ENCODE peak calls at places on chromosomes 6 and 20, in seven cellular contexts. H is fibroblast of lung, R is GM23338, I is upper lobe of left lung, B is pancreas, E is breast epithelium, U is spleen. Q is an unnamed sample.

GRCh38 chr6:115729036-115729435 is 331.7 kb downstream of the FRK start:
- DNase-seq in R (no peak), I (no peak), U (peak), E (no peak), B (no peak), H (no peak), Q (peak)

GRCh38 chr6:159826004-159826403 is 25.9 kb downstream of the PNLDC1 start:
- DNase-seq in R (no peak), I (no peak), E (no peak), H (no peak), B (no peak), U (no peak), Q (no peak)

GRCh38 chr6:111253999-111254778 is 166.9 kb downstream of the SLC16A10 start:
- DNase-seq in I (no peak), R (peak), E (no peak), U (no peak), B (no peak), H (no peak), Q (no peak)

GRCh38 chr20:37755665-37756064 is 61.8 kb downstream of the CTNNBL1 start:
- DNase-seq in B (no peak), R (no peak), I (no peak), E (no peak), U (no peak), H (no peak), Q (peak)

GRCh38 chr6:111228094-111228493 is 140.8 kb downstream of the SLC16A10 start:
- DNase-seq in I (no peak), R (no peak), E (no peak), U (no peak), B (no peak), H (peak), Q (peak)

GRCh38 chr6:139713911-139714527 is 339.6 kb upstream of the CITED2 start:
- DNase-seq in H (peak), U (no peak), B (no peak), E (no peak), R (no peak), I (no peak), Q (peak)

GRCh38 chr6:158769228-158769627 is 49.9 kb downstream of the EZR start:
- DNase-seq in B (no peak), R (no peak), I (no peak), E (no peak), U (no peak), H (no peak), Q (no peak)

GRCh38 chr20:822651-823325 is 10.7 kb upstream of the FAM110A start:
- DNase-seq in H (no peak), R (no peak), E (no peak), U (no peak), I (no peak), B (no peak), Q (no peak)

GRCh38 chr20:49466114-49466912 is 16.2 kb downstream of the KCNB1 start:
- DNase-seq in U (no peak), R (peak), H (no peak), B (no peak), E (no peak), I (no peak), Q (no peak)

GRCh38 chr6:28933069-28933468 is 9.3 kb upstream of the TRIM27 start:
- DNase-seq in U (no peak), E (no peak), I (no peak), B (no peak), H (no peak), R (no peak), Q (no peak)

GRCh38 chr6:36920546-36920945 is 34.0 kb upstream of the PI16 start:
- DNase-seq in R (no peak), H (no peak), E (no peak), I (no peak), B (no peak), U (no peak), Q (no peak)

GRCh38 chr6:142746524-142746923 is 198.5 kb downstream of the HIVEP2 start:
- DNase-seq in B (no peak), U (no peak), H (no peak), I (no peak), E (no peak), R (peak), Q (peak)

GRCh38 chr6:74756903-74757302 is 448.9 kb downstream of the COL12A1 start:
- DNase-seq in U (no peak), R (no peak), I (no peak), H (no peak), B (no peak), E (no peak), Q (no peak)

GRCh38 chr20:6702144-6702543 is 65.3 kb upstream of the BMP2 start:
- DNase-seq in H (no peak), R (no peak), U (no peak), E (no peak), B (no peak), I (no peak), Q (no peak)

GRCh38 chr20:57266251-57267157 is at the start of gene BMP7:
- DNase-seq in R (peak), U (no peak), E (no peak), H (peak), B (no peak), I (no peak), Q (no peak)

GRCh38 chr6:71040043-71040442 is 83.2 kb upstream of the B3GAT2 start:
- DNase-seq in I (no peak), R (no peak), E (no peak), H (no peak), U (no peak), B (no peak), Q (no peak)

GRCh38 chr6:37047421-37047931 is 42.0 kb downstream of the FGD2 start:
- DNase-seq in B (no peak), E (no peak), U (peak), I (no peak), R (no peak), H (no peak), Q (no peak)

GRCh38 chr6:166929534-166930189 is 26.7 kb downstream of the RNASET2 start:
- DNase-seq in E (no peak), I (no peak), H (no peak), B (no peak), R (no peak), U (peak), Q (no peak)

GRCh38 chr20:47502801-47503239 is 1.1 kb downstream of the NCOA3 start:
- DNase-seq in E (no peak), R (peak), U (no peak), H (peak), B (no peak), I (no peak), Q (peak)

GRCh38 chr20:61353261-61353995 is 101.4 kb downstream of the CDH4 start:
- DNase-seq in I (no peak), E (no peak), R (no peak), U (peak), B (no peak), H (peak), Q (peak)

GRCh38 chr6:97078791-97079190 is 154.3 kb downstream of the KLHL32 start:
- DNase-seq in R (no peak), I (no peak), H (no peak), B (no peak), E (no peak), U (no peak), Q (no peak)
- H3K4me3 ChIP-seq in R (no peak), I (no peak), H (no peak), B (no peak), E (no peak), U (no peak), Q (no peak)

GRCh38 chr20:38962044-38962897 is at the start of gene DHX35:
- DNase-seq in U (peak), R (peak), I (peak), H (peak), E (peak), B (peak), Q (peak)
- TF ChIP-seq CTCF in U (no peak), R (peak), I (peak), H (peak), E (no peak), B (no peak), Q (peak)

GRCh38 chr6:131954099-131954774 is 3.1 kb upstream of the CCN2 start:
- DNase-seq in R (no peak), H (peak), U (no peak), B (no peak), E (no peak), I (no peak), Q (peak)
- H3K4me3 ChIP-seq in R (no peak), H (no peak), U (no peak), B (no peak), E (peak), I (no peak), Q (no peak)

DNA sequence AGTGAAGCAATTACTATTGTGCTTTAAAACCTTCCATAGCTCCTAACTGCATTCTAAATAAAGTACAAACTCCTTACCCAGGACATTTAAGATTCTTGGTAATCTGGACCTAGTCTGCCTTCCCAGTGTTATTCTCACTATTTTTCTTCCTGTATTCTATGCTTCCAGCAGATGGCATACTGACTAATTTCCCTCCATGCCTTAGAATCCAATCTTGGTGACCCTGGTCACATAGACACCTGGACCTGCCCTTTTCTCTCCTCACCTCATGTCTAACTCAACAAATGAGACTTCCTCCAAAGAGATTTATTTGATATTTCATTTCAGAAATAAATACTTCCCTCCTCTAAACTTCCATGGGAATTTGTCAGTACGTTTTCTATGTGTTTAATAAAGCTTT is 25.8 kb downstream of the ROS1 start:
- DNase-seq in U (no peak), R (peak), E (no peak), H (no peak), B (no peak), I (no peak), Q (peak)
- TF ChIP-seq CTCF in U (no peak), R (peak), E (no peak), H (peak), B (no peak), I (no peak), Q (peak)

DNA sequence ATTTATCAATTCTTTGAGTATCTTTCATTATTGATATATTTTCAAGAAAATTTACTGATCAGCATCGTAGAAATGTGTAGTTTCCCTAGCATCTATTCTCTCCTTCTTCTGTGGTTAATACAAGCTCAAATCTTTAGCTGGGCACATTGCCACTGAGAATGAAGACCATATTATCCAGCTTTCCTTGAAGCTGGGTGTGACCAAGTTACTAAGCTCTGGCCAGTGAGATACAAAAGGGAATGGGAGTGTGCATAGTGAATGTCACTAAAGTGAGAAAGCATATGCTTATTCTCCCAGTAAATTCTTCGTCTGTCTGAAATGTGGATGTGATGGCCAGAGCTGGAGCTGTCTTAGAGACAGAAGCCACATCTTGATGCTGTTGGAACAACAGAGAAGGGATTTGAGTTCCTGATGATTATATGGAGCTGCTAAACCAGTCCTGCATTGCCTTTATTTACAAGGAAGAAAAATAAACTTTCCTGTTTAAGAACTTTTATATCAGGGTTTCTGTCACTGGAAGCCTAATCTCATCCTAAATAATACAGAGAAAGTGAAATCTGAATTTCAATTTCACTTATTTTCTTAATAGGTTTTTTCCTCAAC is 60.1 kb downstream of the SESN1 start:
- DNase-seq in U (no peak), B (no peak), R (no peak), E (no peak), I (no peak), H (no peak), Q (no peak)
- H3K4me3 ChIP-seq in U (no peak), B (no peak), R (no peak), E (no peak), I (no peak), H (no peak), Q (no peak)

DNA sequence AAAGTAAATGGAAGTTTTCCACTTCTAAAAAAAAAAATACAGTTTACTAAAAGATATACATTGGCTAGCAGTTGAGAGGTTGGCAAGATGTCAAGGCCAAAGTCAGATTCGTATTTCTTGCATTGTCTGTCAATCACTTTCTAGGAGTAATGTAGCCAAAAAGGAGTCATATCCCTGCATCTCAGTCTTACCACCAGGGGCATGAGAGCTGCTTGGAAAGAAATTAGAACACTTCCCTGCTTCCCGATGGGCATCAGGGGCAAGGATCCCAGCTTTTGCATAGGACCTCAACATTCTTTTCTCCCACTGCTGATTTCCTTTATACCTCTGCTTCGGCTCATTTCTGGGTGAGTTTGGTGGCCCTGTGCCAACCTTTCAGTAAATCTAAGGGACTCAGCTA is 581.0 kb upstream of the MAP3K7 start:
- DNase-seq in I (no peak), B (no peak), R (no peak), H (no peak), E (no peak), U (no peak), Q (peak)
- TF ChIP-seq CTCF in I (no peak), B (no peak), R (peak), H (no peak), E (no peak), U (no peak), Q (peak)

DNA sequence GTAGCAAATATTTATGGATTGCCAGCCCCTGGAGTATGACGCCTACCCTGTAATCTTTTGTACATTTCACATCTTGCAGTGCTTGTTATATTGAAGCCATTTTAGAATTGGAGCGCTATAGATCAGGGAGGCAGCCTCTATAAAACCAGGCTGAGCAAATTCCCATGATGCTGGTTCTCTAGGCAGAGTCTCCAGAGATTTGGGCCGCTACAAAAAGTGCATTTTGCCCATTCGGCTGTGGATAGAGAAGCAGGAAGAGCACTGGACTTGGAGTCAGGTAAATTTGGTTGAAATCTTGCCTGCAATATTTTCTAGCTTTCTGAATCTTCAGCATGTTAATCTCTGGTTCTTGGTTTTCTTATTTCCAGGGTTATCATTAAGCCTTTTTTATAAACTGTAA is 2.0 kb downstream of the YWHAB start:
- DNase-seq in U (no peak), I (no peak), B (no peak), H (no peak), R (no peak), E (no peak), Q (no peak)
- H3K4me3 ChIP-seq in U (peak), I (no peak), B (peak), H (peak), R (peak), E (peak), Q (peak)

DNA sequence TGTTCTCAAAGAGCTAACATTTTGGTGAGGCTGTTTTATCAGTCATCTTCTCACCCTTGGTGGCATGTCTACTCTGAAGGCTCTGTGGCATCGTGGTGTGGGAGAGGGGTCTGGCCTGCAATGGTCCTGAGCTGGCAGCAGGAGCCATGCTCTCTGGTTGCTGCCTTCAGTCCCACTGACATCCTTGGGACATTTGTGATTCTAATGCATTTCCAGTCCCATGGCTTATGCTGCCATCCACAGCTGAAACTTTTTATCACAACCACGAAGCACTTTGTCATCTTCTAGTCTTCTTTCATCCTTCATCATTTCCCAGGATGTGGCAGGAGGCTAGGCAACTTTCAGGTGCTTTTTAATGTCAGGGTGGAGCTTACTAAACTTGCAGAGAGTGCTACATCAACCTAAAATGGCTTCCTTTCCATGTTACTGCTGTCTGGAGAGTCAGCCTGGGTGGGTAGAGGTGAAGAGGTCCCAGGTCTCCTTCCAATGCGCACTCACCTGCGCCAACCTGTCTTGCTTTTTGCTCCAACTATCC is 77.1 kb downstream of the GPR63 start:
- DNase-seq in B (no peak), U (no peak), H (no peak), R (peak), E (no peak), I (no peak), Q (no peak)
- TF ChIP-seq CTCF in B (no peak), U (no peak), H (no peak), R (peak), E (no peak), I (no peak), Q (no peak)

GRCh38 chr20:39825950-39826349 is 863.1 kb downstream of the MAFB start:
- DNase-seq in I (no peak), R (no peak), H (peak), E (no peak), B (no peak), U (no peak), Q (peak)

GRCh38 chr20:39825524-39825923 is 863.4 kb downstream of the DHX35 start:
- DNase-seq in E (peak), R (no peak), B (no peak), U (no peak), I (no peak), H (no peak), Q (peak)

GRCh38 chr20:39823239-39823638 is 861.1 kb downstream of the DHX35 start:
- DNase-seq in E (no peak), R (no peak), H (peak), I (no peak), B (no peak), U (no peak), Q (no peak)

GRCh38 chr20:39822667-39823066 is 860.5 kb downstream of the DHX35 start:
- DNase-seq in E (no peak), B (no peak), U (no peak), H (peak), I (no peak), R (no peak), Q (peak)
- H3K4me3 ChIP-seq in E (no peak), B (no peak), U (no peak), H (no peak), I (no peak), R (no peak), Q (no peak)

Q was measured in epithelial cell of esophagus.